ENCODE peak calls at places on chromosomes 6 and 20, in five cellular contexts. One of them, this sample, is unnamed.

GRCh38 chr20:63409066-63409833 is 48.1 kb upstream of the CHRNA4 start:
- DNase-seq in MV-4-11: no peak
- DNase-seq in activated CD4-positive, alpha-beta T cell treated with anti-CD3 and anti-CD28 coated beads, Interleukin-2, amount 50 U/mL, for 4 hours: no peak
- DNase-seq in AG09319: no peak
- DNase-seq in A549: no peak
- DNase-seq in this sample: no peak

GRCh38 chr6:15691250-15691869 is 28.5 kb upstream of the DTNBP1 start:
- DNase-seq in MV-4-11: peak
- DNase-seq in A549: peak
- DNase-seq in AG09319: peak
- DNase-seq in activated CD4-positive, alpha-beta T cell treated with anti-CD3 and anti-CD28 coated beads, Interleukin-2, amount 50 U/mL, for 4 hours: peak
- DNase-seq in this sample: peak

GRCh38 chr6:16322666-16323312 is 84.4 kb downstream of the GMPR start:
- DNase-seq in AG09319: no peak
- DNase-seq in activated CD4-positive, alpha-beta T cell treated with anti-CD3 and anti-CD28 coated beads, Interleukin-2, amount 50 U/mL, for 4 hours: peak
- DNase-seq in A549: no peak
- DNase-seq in MV-4-11: peak
- DNase-seq in this sample: peak

GRCh38 chr20:60410865-60411264 is 452.6 kb downstream of the CDH26 start:
- DNase-seq in AG09319: no peak
- DNase-seq in A549: no peak
- DNase-seq in MV-4-11: no peak
- DNase-seq in activated CD4-positive, alpha-beta T cell treated with anti-CD3 and anti-CD28 coated beads, Interleukin-2, amount 50 U/mL, for 4 hours: no peak
- DNase-seq in this sample: no peak

GRCh38 chr6:7897461-7898192 is 13.0 kb downstream of the TXNDC5 start:
- DNase-seq in activated CD4-positive, alpha-beta T cell treated with anti-CD3 and anti-CD28 coated beads, Interleukin-2, amount 50 U/mL, for 4 hours: no peak
- DNase-seq in AG09319: no peak
- DNase-seq in MV-4-11: no peak
- DNase-seq in A549: no peak
- DNase-seq in this sample: no peak

GRCh38 chr6:166381381-166381732 is 1.4 kb downstream of the MPC1 start:
- DNase-seq in A549: no peak
- DNase-seq in AG09319: no peak
- DNase-seq in MV-4-11: no peak
- DNase-seq in activated CD4-positive, alpha-beta T cell treated with anti-CD3 and anti-CD28 coated beads, Interleukin-2, amount 50 U/mL, for 4 hours: no peak
- DNase-seq in this sample: no peak

GRCh38 chr20:23009636-23010035 is 25.5 kb upstream of the SSTR4 start:
- DNase-seq in AG09319: no peak
- DNase-seq in activated CD4-positive, alpha-beta T cell treated with anti-CD3 and anti-CD28 coated beads, Interleukin-2, amount 50 U/mL, for 4 hours: no peak
- DNase-seq in A549: peak
- DNase-seq in MV-4-11: peak
- DNase-seq in this sample: no peak

GRCh38 chr6:53593001-53593488 is 48.1 kb upstream of the GCLC start:
- DNase-seq in AG09319: no peak
- DNase-seq in activated CD4-positive, alpha-beta T cell treated with anti-CD3 and anti-CD28 coated beads, Interleukin-2, amount 50 U/mL, for 4 hours: no peak
- DNase-seq in A549: no peak
- DNase-seq in MV-4-11: peak
- DNase-seq in this sample: peak

This sample was measured in GM04504.